ENCODE peak calls at places on chromosome 17, in seven cellular contexts. M is GM23338; A is NCI-H2171 treated with DMSO at 0.1 percent for 48 hours; V is smooth muscle cell of the brain vasculature; K is activated CD4-positive, alpha-beta T cell treated with anti-CD3 and anti-CD28 coated beads for 4 hours; E is glutamatergic neuron; N is hypothalamus. G is an unnamed sample.

GRCh38 chr17:72388765-72389473 is 268.1 kb downstream of the SOX9 start:
- DNase-seq in N (no peak), K (no peak), E (no peak), V (no peak), A (peak; percentile 90), M (no peak), G (peak; percentile 67)

GRCh38 chr17:69547230-69547629 is 132.7 kb downstream of the MAP2K6 start:
- DNase-seq in K (no peak), N (no peak), A (no peak), E (no peak), V (no peak), M (no peak), G (no peak)

GRCh38 chr17:82959990-82960418 is 119.4 kb upstream of the METRNL start:
- DNase-seq in N (no peak), A (no peak), M (no peak), K (no peak), E (no peak), V (no peak), G (no peak)

GRCh38 chr17:2410951-2411350 is 10.1 kb upstream of the MNT start:
- DNase-seq in V (no peak), N (no peak), M (no peak), E (no peak), A (no peak), K (no peak), G (no peak)

GRCh38 chr17:61065263-61065773 is 334.3 kb upstream of the TBX2 start:
- DNase-seq in E (no peak), V (no peak), K (no peak), N (no peak), A (no peak), M (peak; percentile 25), G (no peak)

GRCh38 chr17:82449136-82449882 is 1.2 kb downstream of the CYBC1 start:
- DNase-seq in E (no peak), K (peak; percentile 69), N (no peak), A (no peak), V (no peak), M (peak; percentile 82), G (peak; percentile 82)

GRCh38 chr17:82465023-82465603 is 6.6 kb downstream of the NARF start:
- DNase-seq in A (no peak), V (no peak), M (no peak), K (no peak), E (no peak), N (no peak), G (no peak)

GRCh38 chr17:52837502-52837901 is 679.0 kb upstream of the CA10 start:
- DNase-seq in E (no peak), K (no peak), A (no peak), M (no peak), V (no peak), N (no peak), G (no peak)

GRCh38 chr17:76678330-76678729 is 32.4 kb downstream of the MXRA7 start:
- DNase-seq in N (no peak), E (no peak), M (no peak), A (peak; percentile 52), K (no peak), V (no peak), G (no peak)

GRCh38 chr17:151886-152859 is 14.8 kb downstream of the SCGB1C2 start:
- DNase-seq in M (no peak), K (no peak), E (peak; percentile 8), A (no peak), N (no peak), V (no peak), G (no peak)

GRCh38 chr17:73952498-73953205 is 250.8 kb upstream of the RPL38 start:
- DNase-seq in N (peak; percentile 44), M (peak; percentile 71), A (peak; percentile 43), V (no peak), E (peak; percentile 81), K (peak; percentile 24), G (peak; percentile 90)

GRCh38 chr17:36980281-36980761 is 31.6 kb downstream of the AATF start:
- DNase-seq in A (peak; percentile 49), M (peak; percentile 9), E (no peak), K (no peak), V (peak; percentile 31), N (no peak), G (no peak)

GRCh38 chr17:66737524-66737923 is 97.4 kb upstream of the CACNG5 start:
- DNase-seq in K (no peak), E (peak; percentile 74), V (no peak), A (no peak), N (peak; percentile 23), M (peak; percentile 79), G (peak; percentile 90)

GRCh38 chr17:45427181-45427835 is 5.4 kb downstream of the ARHGAP27 start:
- DNase-seq in E (no peak), M (no peak), V (no peak), N (no peak), A (no peak), K (no peak), G (peak; percentile 51)

GRCh38 chr17:40479754-40480480 is 21.5 kb downstream of the TNS4 start:
- DNase-seq in K (no peak), E (no peak), M (no peak), N (no peak), A (no peak), V (no peak), G (no peak)

GRCh38 chr17:80245566-80246265 is 14.9 kb upstream of the RNF213 start:
- DNase-seq in N (no peak), M (no peak), E (no peak), V (no peak), A (no peak), K (no peak), G (no peak)

GRCh38 chr17:76597156-76598003 is 11.7 kb upstream of the ST6GALNAC2 start:
- DNase-seq in N (no peak), E (no peak), A (peak; percentile 100), M (no peak), K (no peak), V (no peak), G (no peak)

GRCh38 chr17:7015587-7016020 is 3.2 kb downstream of the RNASEK start:
- DNase-seq in E (no peak), V (no peak), N (no peak), A (no peak), M (no peak), K (no peak), G (peak; percentile 54)

GRCh38 chr17:30230596-30231125 is 4.8 kb downstream of the SLC6A4 start:
- DNase-seq in V (no peak), E (no peak), N (no peak), K (no peak), M (no peak), A (no peak), G (peak; percentile 54)